ENCODE peak calls at places on chromosomes 16 and 17, in eight cellular contexts. One of them, this sample, is unnamed.

GRCh38 chr17:1197781-1198490 is 18.2 kb upstream of the ABR start:
- DNase-seq in brain microvascular endothelial cell: no peak
- DNase-seq in GM13976: peak; percentile 87
- DNase-seq in GM10248: peak; percentile 85
- DNase-seq in glutamatergic neuron: no peak
- DNase-seq in RWPE1: no peak
- DNase-seq in natural killer cell: peak; percentile 75
- DNase-seq in foreskin keratinocyte: no peak
- DNase-seq in this sample: peak; percentile 96

GRCh38 chr16:75462804-75463203 is 1.7 kb downstream of the TMEM170A start:
- DNase-seq in glutamatergic neuron: no peak
- DNase-seq in foreskin keratinocyte: peak; percentile 6
- DNase-seq in GM13976: peak; percentile 62
- DNase-seq in natural killer cell: no peak
- DNase-seq in GM10248: peak; percentile 51
- DNase-seq in brain microvascular endothelial cell: no peak
- DNase-seq in RWPE1: no peak
- DNase-seq in this sample: no peak

GRCh38 chr17:42971589-42971988 is 7.3 kb upstream of the AARSD1 start:
- DNase-seq in brain microvascular endothelial cell: no peak
- DNase-seq in glutamatergic neuron: no peak
- DNase-seq in RWPE1: no peak
- DNase-seq in GM10248: no peak
- DNase-seq in natural killer cell: no peak
- DNase-seq in foreskin keratinocyte: no peak
- DNase-seq in GM13976: no peak
- DNase-seq in this sample: no peak

GRCh38 chr17:65487161-65487560 is 74.3 kb downstream of the AXIN2 start:
- DNase-seq in GM10248: no peak
- DNase-seq in GM13976: no peak
- DNase-seq in glutamatergic neuron: no peak
- DNase-seq in natural killer cell: no peak
- DNase-seq in RWPE1: no peak
- DNase-seq in foreskin keratinocyte: no peak
- DNase-seq in brain microvascular endothelial cell: no peak
- DNase-seq in this sample: no peak

GRCh38 chr17:49969134-49969759 is at the start of gene DLX4:
- DNase-seq in GM13976: peak; percentile 68
- DNase-seq in brain microvascular endothelial cell: no peak
- DNase-seq in glutamatergic neuron: no peak
- DNase-seq in GM10248: peak; percentile 62
- DNase-seq in foreskin keratinocyte: no peak
- DNase-seq in natural killer cell: no peak
- DNase-seq in RWPE1: peak; percentile 87
- DNase-seq in this sample: no peak

GRCh38 chr16:57618306-57619132 is 9.9 kb upstream of the ADGRG1 start:
- DNase-seq in RWPE1: no peak
- DNase-seq in GM13976: no peak
- DNase-seq in foreskin keratinocyte: no peak
- DNase-seq in GM10248: no peak
- DNase-seq in natural killer cell: no peak
- DNase-seq in brain microvascular endothelial cell: no peak
- DNase-seq in glutamatergic neuron: no peak
- DNase-seq in this sample: peak; percentile 27

GRCh38 chr17:43528319-43528987 is 17.7 kb downstream of the ETV4 start:
- DNase-seq in brain microvascular endothelial cell: no peak
- DNase-seq in RWPE1: no peak
- DNase-seq in GM10248: no peak
- DNase-seq in glutamatergic neuron: no peak
- DNase-seq in natural killer cell: no peak
- DNase-seq in GM13976: no peak
- DNase-seq in foreskin keratinocyte: no peak
- DNase-seq in this sample: no peak

GRCh38 chr17:42342242-42343008 is 45.8 kb downstream of the STAT3 start:
- DNase-seq in foreskin keratinocyte: no peak
- DNase-seq in natural killer cell: no peak
- DNase-seq in GM13976: no peak
- DNase-seq in GM10248: peak; percentile 42
- DNase-seq in brain microvascular endothelial cell: peak; percentile 35
- DNase-seq in RWPE1: no peak
- DNase-seq in glutamatergic neuron: no peak
- DNase-seq in this sample: no peak

GRCh38 chr16:29738514-29738913 is 7.3 kb downstream of the C16orf54 start:
- DNase-seq in brain microvascular endothelial cell: no peak
- DNase-seq in natural killer cell: peak; percentile 31
- DNase-seq in GM10248: peak; percentile 70
- DNase-seq in foreskin keratinocyte: no peak
- DNase-seq in glutamatergic neuron: no peak
- DNase-seq in RWPE1: no peak
- DNase-seq in GM13976: peak; percentile 66
- DNase-seq in this sample: no peak

GRCh38 chr17:16877102-16877501 is 94.8 kb downstream of the TNFRSF13B start:
- DNase-seq in glutamatergic neuron: no peak
- DNase-seq in brain microvascular endothelial cell: no peak
- DNase-seq in natural killer cell: no peak
- DNase-seq in GM10248: no peak
- DNase-seq in foreskin keratinocyte: peak; percentile 26
- DNase-seq in GM13976: no peak
- DNase-seq in RWPE1: no peak
- DNase-seq in this sample: no peak

GRCh38 chr17:57620576-57620975 is 124.5 kb downstream of the CCDC182 start:
- DNase-seq in brain microvascular endothelial cell: no peak
- DNase-seq in natural killer cell: no peak
- DNase-seq in glutamatergic neuron: no peak
- DNase-seq in GM13976: no peak
- DNase-seq in GM10248: no peak
- DNase-seq in RWPE1: no peak
- DNase-seq in foreskin keratinocyte: no peak
- DNase-seq in this sample: no peak

GRCh38 chr17:40319651-40320550 is 10.9 kb downstream of the RARA start:
- DNase-seq in glutamatergic neuron: peak; percentile 13
- DNase-seq in RWPE1: no peak
- DNase-seq in foreskin keratinocyte: no peak
- DNase-seq in brain microvascular endothelial cell: no peak
- DNase-seq in GM13976: no peak
- DNase-seq in natural killer cell: peak; percentile 71
- DNase-seq in GM10248: no peak
- DNase-seq in this sample: peak; percentile 95

GRCh38 chr17:3723556-3724372 is at the start of gene HASPIN:
- DNase-seq in RWPE1: peak; percentile 99
- DNase-seq in GM13976: peak; percentile 99
- DNase-seq in brain microvascular endothelial cell: peak; percentile 56
- DNase-seq in foreskin keratinocyte: peak; percentile 74
- DNase-seq in natural killer cell: peak; percentile 89
- DNase-seq in glutamatergic neuron: peak; percentile 94
- DNase-seq in GM10248: peak; percentile 99
- DNase-seq in this sample: peak; percentile 88

GRCh38 chr17:30524847-30525246 is 47.6 kb downstream of the GOSR1 start:
- DNase-seq in GM10248: no peak
- DNase-seq in foreskin keratinocyte: no peak
- DNase-seq in RWPE1: no peak
- DNase-seq in brain microvascular endothelial cell: peak; percentile 31
- DNase-seq in natural killer cell: no peak
- DNase-seq in glutamatergic neuron: no peak
- DNase-seq in GM13976: no peak
- DNase-seq in this sample: no peak

DNA sequence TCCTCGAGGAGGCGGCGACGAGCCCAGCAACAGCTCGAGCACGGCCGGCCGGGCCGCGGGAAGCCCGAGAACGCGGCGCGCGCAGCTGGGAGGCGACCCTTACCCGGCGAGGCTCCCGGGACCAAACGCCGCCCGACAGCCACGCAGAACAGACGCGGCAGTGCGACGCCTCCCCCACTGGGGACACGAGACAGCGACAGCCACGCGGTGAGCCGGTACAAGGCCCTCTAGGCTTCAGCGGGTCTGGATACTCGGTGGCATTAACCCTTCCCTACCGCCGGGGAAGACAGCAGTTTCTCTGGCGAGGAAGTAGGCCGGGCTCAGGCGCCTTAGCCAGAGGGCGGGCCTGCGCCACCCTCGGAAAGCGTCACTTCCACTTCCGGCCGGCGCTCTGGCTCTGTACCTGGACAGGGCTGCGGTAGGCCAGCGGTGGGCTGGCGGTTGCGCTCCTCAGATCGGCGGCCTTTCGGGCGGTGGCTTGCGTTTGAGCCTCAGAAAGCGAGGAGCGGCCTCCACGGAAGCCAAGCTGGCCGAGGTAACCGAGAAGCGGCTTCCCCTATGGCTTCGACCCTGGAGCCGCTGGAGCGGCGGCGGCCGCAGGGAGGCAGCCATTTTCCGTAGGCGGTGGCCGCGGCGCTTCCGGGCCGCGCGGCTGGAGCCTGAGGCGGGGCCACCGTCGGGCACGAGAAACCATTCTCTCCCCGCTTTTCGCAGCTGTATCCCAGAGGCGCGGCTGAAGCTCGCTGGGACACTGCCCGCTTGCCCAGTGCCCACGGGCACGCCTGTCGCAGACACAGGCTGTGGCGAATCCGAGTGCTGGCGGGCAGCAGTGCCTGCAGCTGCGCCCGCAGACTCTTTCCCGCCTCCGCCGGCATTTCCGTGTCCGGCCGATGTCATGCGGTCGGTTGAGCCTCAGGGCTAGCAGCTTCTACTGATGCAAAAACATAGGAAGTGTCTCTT is at the start of the genes TIGD7 and ZNF75A:
- DNase-seq in glutamatergic neuron: peak; percentile 88
- DNase-seq in GM10248: peak; percentile 91
- DNase-seq in GM13976: peak; percentile 93
- DNase-seq in RWPE1: peak; percentile 84
- DNase-seq in natural killer cell: peak; percentile 80
- DNase-seq in brain microvascular endothelial cell: peak; percentile 81
- DNase-seq in foreskin keratinocyte: peak; percentile 90
- DNase-seq in this sample: peak; percentile 82
- TF ChIP-seq CTCF in glutamatergic neuron: no peak
- TF ChIP-seq CTCF in GM10248: no peak
- TF ChIP-seq CTCF in GM13976: no peak
- TF ChIP-seq CTCF in RWPE1: peak; percentile 15
- TF ChIP-seq CTCF in natural killer cell: no peak
- TF ChIP-seq CTCF in brain microvascular endothelial cell: no peak
- TF ChIP-seq CTCF in foreskin keratinocyte: peak; percentile 39
- TF ChIP-seq CTCF in this sample: no peak

GRCh38 chr16:14308357-14308723 is 237.2 kb downstream of the MRTFB start:
- DNase-seq in brain microvascular endothelial cell: no peak
- DNase-seq in natural killer cell: no peak
- DNase-seq in RWPE1: no peak
- DNase-seq in GM10248: no peak
- DNase-seq in glutamatergic neuron: no peak
- DNase-seq in foreskin keratinocyte: no peak
- DNase-seq in GM13976: no peak
- DNase-seq in this sample: no peak
- TF ChIP-seq CTCF in brain microvascular endothelial cell: no peak
- TF ChIP-seq CTCF in natural killer cell: no peak
- TF ChIP-seq CTCF in RWPE1: no peak
- TF ChIP-seq CTCF in GM10248: no peak
- TF ChIP-seq CTCF in glutamatergic neuron: no peak
- TF ChIP-seq CTCF in foreskin keratinocyte: peak; percentile 12
- TF ChIP-seq CTCF in GM13976: no peak
- TF ChIP-seq CTCF in this sample: no peak

DNA sequence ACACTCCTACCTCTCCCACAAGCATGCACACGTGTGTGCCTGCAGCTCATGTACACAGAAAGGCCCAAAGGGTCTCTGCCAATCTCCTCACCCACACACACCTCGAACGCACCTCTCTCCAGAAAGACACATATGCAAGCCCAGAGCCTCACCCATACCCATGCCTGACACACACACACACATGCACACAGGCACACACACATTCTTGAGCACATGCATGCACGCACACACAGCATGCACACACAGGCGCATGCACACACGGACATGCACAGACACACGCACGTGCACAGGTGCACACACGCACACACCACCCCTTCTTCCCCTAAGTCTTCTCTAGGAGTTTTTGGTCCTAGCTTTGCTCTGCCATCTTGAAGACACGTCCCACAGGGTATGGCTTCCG is 48.7 kb upstream of the CACNG4 start:
- DNase-seq in foreskin keratinocyte: no peak
- DNase-seq in brain microvascular endothelial cell: no peak
- DNase-seq in natural killer cell: no peak
- DNase-seq in GM10248: no peak
- DNase-seq in RWPE1: no peak
- DNase-seq in glutamatergic neuron: no peak
- DNase-seq in GM13976: no peak
- DNase-seq in this sample: no peak
- TF ChIP-seq CTCF in foreskin keratinocyte: no peak
- TF ChIP-seq CTCF in brain microvascular endothelial cell: no peak
- TF ChIP-seq CTCF in natural killer cell: no peak
- TF ChIP-seq CTCF in GM10248: no peak
- TF ChIP-seq CTCF in RWPE1: no peak
- TF ChIP-seq CTCF in glutamatergic neuron: no peak
- TF ChIP-seq CTCF in GM13976: no peak
- TF ChIP-seq CTCF in this sample: no peak

GRCh38 chr16:72961863-72962262 is 86.1 kb downstream of the ZFHX3 start:
- DNase-seq in foreskin keratinocyte: no peak
- DNase-seq in natural killer cell: no peak
- DNase-seq in brain microvascular endothelial cell: no peak
- DNase-seq in GM10248: no peak
- DNase-seq in RWPE1: no peak
- DNase-seq in glutamatergic neuron: no peak
- DNase-seq in GM13976: no peak
- DNase-seq in this sample: no peak

GRCh38 chr16:72963508-72963907 is 84.4 kb downstream of the ZFHX3 start:
- DNase-seq in GM10248: no peak
- DNase-seq in foreskin keratinocyte: no peak
- DNase-seq in natural killer cell: no peak
- DNase-seq in RWPE1: no peak
- DNase-seq in brain microvascular endothelial cell: no peak
- DNase-seq in GM13976: no peak
- DNase-seq in glutamatergic neuron: no peak
- DNase-seq in this sample: no peak

GRCh38 chr16:72961115-72961832 is 86.7 kb downstream of the ZFHX3 start:
- DNase-seq in foreskin keratinocyte: peak; percentile 42
- DNase-seq in glutamatergic neuron: peak; percentile 77
- DNase-seq in RWPE1: peak; percentile 19
- DNase-seq in GM13976: no peak
- DNase-seq in brain microvascular endothelial cell: peak; percentile 31
- DNase-seq in GM10248: no peak
- DNase-seq in natural killer cell: no peak
- DNase-seq in this sample: no peak

GRCh38 chr16:72962347-72962746 is 85.6 kb downstream of the ZFHX3 start:
- DNase-seq in foreskin keratinocyte: no peak
- DNase-seq in GM13976: no peak
- DNase-seq in GM10248: no peak
- DNase-seq in brain microvascular endothelial cell: no peak
- DNase-seq in glutamatergic neuron: no peak
- DNase-seq in RWPE1: no peak
- DNase-seq in natural killer cell: no peak
- DNase-seq in this sample: no peak

GRCh38 chr16:72963921-72964320 is 84.0 kb downstream of the ZFHX3 start:
- DNase-seq in glutamatergic neuron: no peak
- DNase-seq in brain microvascular endothelial cell: peak; percentile 28
- DNase-seq in GM13976: no peak
- DNase-seq in GM10248: no peak
- DNase-seq in foreskin keratinocyte: no peak
- DNase-seq in RWPE1: no peak
- DNase-seq in natural killer cell: no peak
- DNase-seq in this sample: no peak
- TF ChIP-seq CTCF in glutamatergic neuron: no peak
- TF ChIP-seq CTCF in brain microvascular endothelial cell: peak; percentile 31
- TF ChIP-seq CTCF in GM13976: no peak
- TF ChIP-seq CTCF in GM10248: no peak
- TF ChIP-seq CTCF in foreskin keratinocyte: no peak
- TF ChIP-seq CTCF in RWPE1: no peak
- TF ChIP-seq CTCF in natural killer cell: no peak
- TF ChIP-seq CTCF in this sample: no peak